ENCODE peak calls at places on chromosomes 13 and 19, in eight cellular contexts. X is AG04449, V is Peyer's patch, W is cardiac muscle cell, F is kidney epithelial cell, Z is ascending aorta, G is mucosa of descending colon, A is mammary epithelial cell. P is an unnamed sample.

GRCh38 chr13:84187626-84188025 is 305.4 kb upstream of the SLITRK1 start:
- DNase-seq in X (no peak), V (no peak), W (no peak), F (no peak), Z (no peak), G (no peak), A (peak), P (no peak)

GRCh38 chr19:51091895-51092873 is 9.5 kb upstream of the KLK14 start:
- DNase-seq in X (no peak), V (no peak), W (no peak), F (no peak), Z (no peak), G (no peak), A (peak), P (no peak)

GRCh38 chr13:107883561-107884175 is 331.7 kb downstream of the LIG4 start:
- DNase-seq in X (no peak), V (no peak), W (no peak), F (peak), Z (no peak), G (no peak), A (peak), P (no peak)

GRCh38 chr13:70960841-70961443 is 852.7 kb upstream of the KLHL1 start:
- DNase-seq in X (no peak), V (no peak), W (peak), F (peak), Z (no peak), G (peak), A (peak), P (no peak)

GRCh38 chr13:110314516-110315245 is 7.6 kb downstream of the COL4A2 start:
- DNase-seq in X (no peak), V (no peak), W (peak), F (no peak), Z (peak), G (no peak), A (no peak), P (peak)

GRCh38 chr19:1445185-1445931 is 4.6 kb upstream of the APC2 start:
- DNase-seq in X (no peak), V (peak), W (peak), F (no peak), Z (peak), G (peak), A (peak), P (no peak)

GRCh38 chr13:20553309-20553708 is 13.6 kb upstream of the IFT88 start:
- DNase-seq in X (no peak), V (no peak), W (no peak), F (no peak), Z (no peak), G (no peak), A (no peak), P (no peak)

GRCh38 chr13:113275387-113275786 is 21.7 kb upstream of the LAMP1 start:
- DNase-seq in X (no peak), V (peak), W (peak), F (no peak), Z (no peak), G (peak), A (peak), P (no peak)

GRCh38 chr19:35264281-35265125 is 4.3 kb upstream of the USF2 start:
- DNase-seq in X (no peak), V (peak), W (no peak), F (no peak), Z (peak), G (no peak), A (no peak), P (peak)

GRCh38 chr19:2199215-2199614 is 35.5 kb downstream of the DOT1L start:
- DNase-seq in X (no peak), V (no peak), W (peak), F (no peak), Z (no peak), G (no peak), A (no peak), P (no peak)

GRCh38 chr19:33868821-33869412 is 72.2 kb downstream of the KCTD15 start:
- DNase-seq in X (no peak), V (no peak), W (peak), F (no peak), Z (peak), G (peak), A (peak), P (no peak)

GRCh38 chr13:31588331-31588730 is 151.0 kb upstream of the RXFP2 start:
- DNase-seq in X (no peak), V (no peak), W (no peak), F (peak), Z (no peak), G (peak), A (no peak), P (no peak)

GRCh38 chr19:40006273-40006691 is 9.4 kb downstream of the ZNF546 start:
- DNase-seq in X (peak), V (no peak), W (no peak), F (peak), Z (no peak), G (no peak), A (peak), P (no peak)

GRCh38 chr19:41479757-41480191 is 36.8 kb downstream of the ERICH4 start:
- DNase-seq in X (no peak), V (no peak), W (no peak), F (no peak), Z (no peak), G (no peak), A (no peak), P (no peak)

GRCh38 chr19:41476583-41476982 is 33.6 kb downstream of the ERICH4 start:
- DNase-seq in X (no peak), V (no peak), W (no peak), F (no peak), Z (no peak), G (no peak), A (no peak), P (no peak)

GRCh38 chr19:41478171-41478570 is 35.2 kb downstream of the ERICH4 start:
- DNase-seq in X (no peak), V (no peak), W (no peak), F (no peak), Z (no peak), G (no peak), A (no peak), P (no peak)

GRCh38 chr19:41480336-41480735 is 37.4 kb downstream of the ERICH4 start:
- DNase-seq in X (no peak), V (no peak), W (no peak), F (no peak), Z (no peak), G (no peak), A (no peak), P (no peak)

GRCh38 chr19:41478875-41479756 is 36.2 kb downstream of the ERICH4 start:
- DNase-seq in X (no peak), V (no peak), W (no peak), F (no peak), Z (no peak), G (no peak), A (no peak), P (no peak)
- H3K4me3 ChIP-seq in X (no peak), V (no peak), W (no peak), F (no peak), Z (no peak), G (no peak), A (no peak), P (no peak)

DNA sequence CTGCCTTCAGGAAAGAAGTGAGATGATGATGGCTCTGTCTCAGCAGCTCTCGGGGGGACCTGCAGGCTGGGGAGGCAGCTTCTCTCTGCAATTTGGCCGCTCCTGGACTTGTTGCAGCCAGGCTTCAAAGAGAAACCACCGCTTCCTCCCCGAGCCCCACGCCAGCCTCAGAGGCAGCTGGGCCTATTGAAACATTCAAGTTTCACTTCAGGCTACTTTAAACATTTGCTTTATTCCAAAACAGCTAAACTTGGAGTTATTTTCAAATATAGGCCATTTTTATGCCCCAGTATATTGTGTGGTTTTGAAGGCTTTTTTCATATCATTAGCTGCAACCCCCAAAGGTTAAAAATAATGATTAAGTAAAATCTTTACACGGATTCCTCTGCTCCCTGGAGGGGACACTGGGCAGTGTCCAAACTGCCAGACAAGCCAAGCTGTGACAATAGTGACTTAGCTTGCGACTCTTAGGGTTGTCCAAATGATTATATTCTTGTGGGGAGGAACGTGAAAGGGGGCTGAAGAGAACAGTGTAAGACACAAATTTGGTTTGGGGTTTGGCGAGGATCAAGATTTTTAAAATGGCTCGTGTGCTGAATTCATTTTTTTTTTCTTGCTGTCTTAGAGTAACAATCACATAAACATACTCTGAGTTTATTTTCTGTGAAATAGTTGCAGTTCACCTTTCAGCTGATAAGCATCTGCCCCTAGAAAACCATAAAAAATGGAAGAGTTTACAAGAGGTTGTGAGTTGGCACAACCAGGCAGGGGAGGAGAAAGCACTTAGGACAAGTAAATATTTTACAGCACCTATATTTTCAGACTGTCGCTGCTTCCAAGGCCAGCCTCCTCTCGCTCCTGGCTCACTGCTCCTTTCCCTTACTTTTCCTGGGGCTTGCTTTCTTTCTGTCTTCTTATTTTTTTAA is 330.6 kb downstream of the DLEU7 start:
- DNase-seq in X (no peak), V (peak), W (peak), F (no peak), Z (peak), G (peak), A (no peak), P (no peak)
- H3K4me3 ChIP-seq in X (peak), V (peak), W (no peak), F (no peak), Z (peak), G (no peak), A (peak), P (peak)

GRCh38 chr13:34076319-34076718 is 258.4 kb downstream of the RFC3 start:
- DNase-seq in X (no peak), V (no peak), W (no peak), F (no peak), Z (no peak), G (no peak), A (peak), P (no peak)

GRCh38 chr13:34078334-34078999 is 260.5 kb downstream of the RFC3 start:
- DNase-seq in X (no peak), V (no peak), W (no peak), F (no peak), Z (no peak), G (no peak), A (no peak), P (no peak)

DNA sequence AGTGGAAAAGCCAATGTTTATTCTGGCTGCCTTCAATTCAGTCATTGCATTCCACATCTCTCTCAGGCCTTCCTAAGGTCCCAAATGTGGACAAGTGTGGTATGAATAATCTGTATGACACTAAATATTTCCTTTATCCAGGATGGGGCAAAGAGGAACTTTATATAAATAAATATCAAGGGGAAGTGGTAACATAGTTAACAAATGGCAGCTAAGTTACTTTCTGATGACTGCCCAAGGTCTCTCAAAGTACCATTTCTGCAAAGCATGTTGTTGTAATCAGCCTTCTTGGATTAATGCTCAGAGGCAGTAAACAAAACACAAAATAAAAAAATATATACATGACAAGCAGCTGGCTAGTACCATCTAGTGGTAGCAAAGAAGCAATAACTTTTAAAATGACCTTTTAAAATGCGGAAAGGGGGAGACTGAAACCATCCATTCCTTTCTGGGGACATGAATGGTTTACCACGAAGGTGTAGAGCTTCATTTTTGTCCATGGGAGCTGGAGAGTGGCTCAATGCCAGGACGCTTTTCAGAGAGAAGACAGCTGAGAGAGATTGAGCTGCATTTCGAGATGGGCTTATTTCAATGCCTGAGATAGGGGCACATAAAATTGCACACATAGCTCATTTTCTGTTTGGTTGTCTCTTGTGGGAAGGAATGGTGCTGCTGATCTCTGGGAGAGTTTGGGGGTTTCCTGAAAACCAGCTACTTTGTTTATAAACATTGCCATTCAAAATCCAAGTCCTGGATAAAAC is 259.2 kb downstream of the RFC3 start:
- DNase-seq in X (peak), V (no peak), W (peak), F (no peak), Z (no peak), G (no peak), A (peak), P (no peak)
- H3K4me3 ChIP-seq in X (no peak), V (no peak), W (no peak), F (no peak), Z (no peak), G (no peak), A (no peak), P (no peak)

GRCh38 chr13:43596924-43597598 is 189.7 kb downstream of the ENOX1 start:
- DNase-seq in X (no peak), V (no peak), W (no peak), F (no peak), Z (no peak), G (no peak), A (no peak), P (no peak)
- H3K4me3 ChIP-seq in X (no peak), V (no peak), W (no peak), F (no peak), Z (no peak), G (no peak), A (no peak), P (no peak)

DNA sequence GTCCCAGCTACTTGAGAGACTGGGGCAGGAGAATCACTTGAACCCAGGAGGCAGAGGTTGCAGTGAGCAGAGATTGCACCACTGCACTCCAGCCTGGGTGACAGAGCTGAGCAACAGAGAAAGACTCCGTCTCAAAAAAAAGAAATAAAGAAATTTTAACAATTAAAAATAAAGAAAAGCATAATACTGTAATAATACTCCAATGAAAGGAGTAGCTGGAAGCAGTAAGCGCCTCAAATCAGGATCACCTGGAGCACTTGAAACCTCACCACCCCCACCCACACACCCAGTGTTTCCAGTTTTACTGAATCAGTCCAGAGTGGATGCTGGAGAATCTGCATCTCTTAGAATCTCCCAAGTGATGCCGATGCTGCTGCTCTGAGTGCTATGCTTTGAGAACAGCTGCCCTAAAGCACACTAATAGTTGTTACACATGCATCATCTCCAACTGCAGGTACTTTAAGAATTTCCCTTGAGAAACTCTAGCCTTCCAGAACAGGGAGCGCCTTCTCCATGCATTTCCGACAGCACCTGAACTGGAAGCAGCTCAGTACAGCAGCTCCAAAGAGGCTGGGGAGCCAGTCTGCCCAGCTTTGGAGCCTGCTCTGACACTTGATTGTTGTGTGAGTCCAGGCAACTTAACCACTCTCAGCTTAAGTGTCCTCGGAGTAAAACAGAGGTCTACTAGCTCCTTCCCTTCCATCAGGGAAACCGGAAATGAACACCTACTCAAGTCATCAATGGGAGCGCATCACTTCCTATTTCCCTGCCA is 2.9 kb downstream of the ABCC4 start:
- DNase-seq in X (no peak), V (no peak), W (no peak), F (no peak), Z (no peak), G (no peak), A (no peak), P (no peak)
- H3K4me3 ChIP-seq in X (no peak), V (no peak), W (no peak), F (no peak), Z (no peak), G (no peak), A (no peak), P (no peak)

GRCh38 chr13:33543631-33544030 is 258.1 kb upstream of the STARD13 start:
- DNase-seq in X (no peak), V (no peak), W (no peak), F (no peak), Z (no peak), G (peak), A (peak), P (no peak)

GRCh38 chr13:33542309-33543088 is 256.9 kb upstream of the STARD13 start:
- DNase-seq in X (peak), V (peak), W (peak), F (peak), Z (peak), G (peak), A (peak), P (peak)

GRCh38 chr13:33545492-33545891 is 259.9 kb upstream of the STARD13 start:
- DNase-seq in X (no peak), V (no peak), W (no peak), F (no peak), Z (no peak), G (no peak), A (no peak), P (no peak)

GRCh38 chr13:33543089-33543459 is 257.5 kb upstream of the STARD13 start:
- DNase-seq in X (no peak), V (no peak), W (no peak), F (no peak), Z (no peak), G (no peak), A (no peak), P (no peak)

GRCh38 chr13:33544308-33544707 is 258.8 kb upstream of the STARD13 start:
- DNase-seq in X (no peak), V (no peak), W (no peak), F (no peak), Z (no peak), G (no peak), A (no peak), P (no peak)
- H3K4me3 ChIP-seq in X (no peak), V (no peak), W (no peak), F (no peak), Z (no peak), G (no peak), A (no peak), P (no peak)

DNA sequence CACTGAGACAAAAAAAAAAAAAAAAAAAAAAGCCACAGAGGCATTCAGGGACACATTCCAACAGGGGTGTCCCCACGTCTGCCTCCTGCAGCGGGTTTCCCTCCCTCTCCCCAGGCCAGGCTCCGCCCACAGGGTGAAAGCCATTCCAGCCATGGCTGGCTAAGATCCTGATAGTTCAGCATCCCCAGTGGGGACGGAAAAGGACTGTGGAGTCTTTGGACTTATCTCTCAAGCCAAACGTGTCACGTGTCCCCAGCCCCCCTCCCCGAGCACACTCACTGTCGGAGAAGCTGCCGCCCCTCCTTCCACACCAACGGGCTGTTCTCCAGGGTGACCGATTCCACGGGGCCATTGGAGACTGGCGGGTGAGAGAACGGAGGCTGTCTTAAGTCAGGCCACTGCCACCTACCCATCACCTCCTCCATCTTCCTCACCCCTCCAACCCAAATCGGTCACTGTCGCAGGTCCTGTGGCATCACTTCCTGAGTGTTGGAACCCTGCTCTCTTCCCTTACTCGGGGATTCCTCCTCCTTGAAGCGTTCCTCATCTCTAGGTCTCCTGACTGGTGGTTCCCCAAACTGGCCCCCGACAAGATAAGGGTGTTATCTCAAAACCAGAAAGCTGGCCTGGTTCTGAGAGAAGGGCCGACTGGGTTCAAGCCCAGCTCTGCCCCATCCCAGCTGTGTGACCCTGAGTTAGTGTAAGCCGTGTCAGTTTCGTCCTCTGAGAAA is 9.1 kb upstream of the FKRP start:
- DNase-seq in X (no peak), V (no peak), W (peak), F (no peak), Z (no peak), G (no peak), A (no peak), P (no peak)
- H3K4me3 ChIP-seq in X (no peak), V (no peak), W (no peak), F (no peak), Z (no peak), G (no peak), A (no peak), P (no peak)

DNA sequence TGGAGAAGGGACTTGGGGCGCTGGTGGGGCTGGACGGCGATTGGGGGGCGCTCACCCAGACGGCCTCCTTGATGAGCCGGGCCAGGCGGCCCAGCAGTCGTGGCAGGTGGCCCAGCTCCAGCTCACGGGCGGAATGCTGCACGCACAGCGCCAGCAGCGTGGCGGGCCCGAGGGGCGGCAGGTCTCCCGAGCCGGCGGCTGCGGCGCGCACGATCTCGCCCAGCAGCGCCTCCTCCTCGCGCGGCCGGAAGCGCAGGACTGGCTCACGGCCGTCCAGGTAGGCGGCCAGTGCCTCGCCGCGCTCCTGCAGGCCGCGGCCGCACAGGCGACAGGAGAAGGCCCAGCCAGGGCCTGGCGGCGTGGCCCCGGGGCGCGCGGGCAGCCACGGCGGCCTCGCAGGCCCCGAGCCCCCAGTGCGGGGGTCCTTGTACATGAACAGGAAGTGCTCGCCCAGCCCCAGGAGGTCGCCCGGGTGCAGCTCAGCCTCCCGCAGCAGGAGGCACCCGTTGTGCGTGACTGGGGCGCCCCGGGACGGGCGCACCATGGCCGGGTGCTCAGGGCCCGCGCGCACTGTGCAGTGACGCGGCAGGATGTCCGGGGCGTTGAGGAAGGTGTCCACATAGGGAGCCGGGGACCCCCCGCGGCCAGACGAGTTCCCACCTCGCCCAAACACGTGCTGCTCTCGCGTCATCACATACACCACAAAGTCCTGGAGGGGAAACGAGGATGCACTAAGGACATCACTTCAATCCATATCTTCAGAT is 9.5 kb upstream of the MAMSTR start:
- DNase-seq in X (no peak), V (no peak), W (no peak), F (no peak), Z (no peak), G (no peak), A (no peak), P (no peak)
- H3K4me3 ChIP-seq in X (no peak), V (no peak), W (no peak), F (no peak), Z (no peak), G (no peak), A (no peak), P (no peak)